ENCODE peak calls at places on chromosomes 12 and 14, in seven cellular contexts. One of them, this sample, is unnamed.
A peak's percentile ranks its signal among the peaks of the same experiment; 100 is the strongest.

GRCh38 chr14:92884410-92884809 is 38.5 kb upstream of the CHGA start:
- DNase-seq in heart right ventricle: no peak
- DNase-seq in cardiac muscle cell: no peak
- DNase-seq in neuronal stem cell: no peak
- DNase-seq in left lung: no peak
- DNase-seq in right cardiac atrium: no peak
- DNase-seq in IMR-90: no peak
- DNase-seq in this sample: no peak

GRCh38 chr12:28574746-28575592 is 384.7 kb downstream of the CCDC91 start:
- DNase-seq in heart right ventricle: no peak
- DNase-seq in cardiac muscle cell: no peak
- DNase-seq in neuronal stem cell: no peak
- DNase-seq in left lung: no peak
- DNase-seq in right cardiac atrium: no peak
- DNase-seq in IMR-90: no peak
- DNase-seq in this sample: no peak

GRCh38 chr12:14902465-14902864 is 16.8 kb upstream of the MGP start:
- DNase-seq in heart right ventricle: no peak
- DNase-seq in cardiac muscle cell: peak; percentile 64
- DNase-seq in neuronal stem cell: no peak
- DNase-seq in left lung: no peak
- DNase-seq in right cardiac atrium: no peak
- DNase-seq in IMR-90: peak; percentile 8
- DNase-seq in this sample: no peak

GRCh38 chr12:52190860-52191729 is 719 bp downstream of the KRT80 start:
- DNase-seq in heart right ventricle: no peak
- DNase-seq in cardiac muscle cell: no peak
- DNase-seq in neuronal stem cell: no peak
- DNase-seq in left lung: no peak
- DNase-seq in right cardiac atrium: no peak
- DNase-seq in IMR-90: peak; percentile 35
- DNase-seq in this sample: no peak

GRCh38 chr12:108091351-108091750 is 37.7 kb upstream of the WSCD2 start:
- DNase-seq in heart right ventricle: no peak
- DNase-seq in cardiac muscle cell: no peak
- DNase-seq in neuronal stem cell: no peak
- DNase-seq in left lung: no peak
- DNase-seq in right cardiac atrium: no peak
- DNase-seq in IMR-90: no peak
- DNase-seq in this sample: no peak

GRCh38 chr14:93941293-93941910 is 14.3 kb downstream of the FAM181A start:
- DNase-seq in heart right ventricle: no peak
- DNase-seq in cardiac muscle cell: peak; percentile 63
- DNase-seq in neuronal stem cell: no peak
- DNase-seq in left lung: peak; percentile 68
- DNase-seq in right cardiac atrium: no peak
- DNase-seq in IMR-90: peak; percentile 90
- DNase-seq in this sample: no peak

GRCh38 chr14:87186745-87187144 is 806.2 kb downstream of the GALC start:
- DNase-seq in heart right ventricle: no peak
- DNase-seq in cardiac muscle cell: no peak
- DNase-seq in neuronal stem cell: no peak
- DNase-seq in left lung: no peak
- DNase-seq in right cardiac atrium: no peak
- DNase-seq in IMR-90: no peak
- DNase-seq in this sample: no peak

GRCh38 chr12:90090929-90091651 is 382.5 kb upstream of the ATP2B1 start:
- DNase-seq in heart right ventricle: no peak
- DNase-seq in cardiac muscle cell: peak; percentile 75
- DNase-seq in neuronal stem cell: peak; percentile 41
- DNase-seq in left lung: no peak
- DNase-seq in right cardiac atrium: peak; percentile 45
- DNase-seq in IMR-90: peak; percentile 94
- DNase-seq in this sample: no peak

GRCh38 chr12:100154472-100155247 is 12.0 kb upstream of the BLTP3B start:
- DNase-seq in heart right ventricle: peak; percentile 77
- DNase-seq in cardiac muscle cell: peak; percentile 73
- DNase-seq in neuronal stem cell: peak; percentile 51
- DNase-seq in left lung: peak; percentile 94
- DNase-seq in right cardiac atrium: peak; percentile 77
- DNase-seq in IMR-90: peak; percentile 48
- DNase-seq in this sample: peak; percentile 77

GRCh38 chr14:91911474-91912032 is 35.9 kb downstream of the FBLN5 start:
- DNase-seq in heart right ventricle: no peak
- DNase-seq in cardiac muscle cell: peak; percentile 75
- DNase-seq in neuronal stem cell: peak; percentile 26
- DNase-seq in left lung: no peak
- DNase-seq in right cardiac atrium: no peak
- DNase-seq in IMR-90: peak; percentile 33
- DNase-seq in this sample: peak; percentile 48

GRCh38 chr12:105740337-105740736 is 398.4 kb downstream of the NUAK1 start:
- DNase-seq in heart right ventricle: no peak
- DNase-seq in cardiac muscle cell: no peak
- DNase-seq in neuronal stem cell: peak; percentile 42
- DNase-seq in left lung: no peak
- DNase-seq in right cardiac atrium: no peak
- DNase-seq in IMR-90: no peak
- DNase-seq in this sample: no peak

GRCh38 chr14:84029720-84030119 is 1500.2 kb upstream of the FLRT2 start:
- DNase-seq in heart right ventricle: no peak
- DNase-seq in cardiac muscle cell: no peak
- DNase-seq in neuronal stem cell: no peak
- DNase-seq in left lung: no peak
- DNase-seq in right cardiac atrium: no peak
- DNase-seq in IMR-90: no peak
- DNase-seq in this sample: no peak

GRCh38 chr14:77044776-77045569 is 16.5 kb upstream of the IRF2BPL start:
- DNase-seq in heart right ventricle: no peak
- DNase-seq in cardiac muscle cell: peak; percentile 91
- DNase-seq in neuronal stem cell: no peak
- DNase-seq in left lung: no peak
- DNase-seq in right cardiac atrium: peak; percentile 67
- DNase-seq in IMR-90: no peak
- DNase-seq in this sample: peak; percentile 79

GRCh38 chr14:46344327-46344937 is 307.1 kb downstream of the RPL10L start:
- DNase-seq in heart right ventricle: no peak
- DNase-seq in cardiac muscle cell: peak; percentile 2
- DNase-seq in neuronal stem cell: peak; percentile 21
- DNase-seq in left lung: no peak
- DNase-seq in right cardiac atrium: no peak
- DNase-seq in IMR-90: no peak
- DNase-seq in this sample: peak; percentile 23

GRCh38 chr12:21910642-21911041 is 30.6 kb downstream of the ABCC9 start:
- DNase-seq in heart right ventricle: no peak
- DNase-seq in cardiac muscle cell: no peak
- DNase-seq in neuronal stem cell: peak; percentile 45
- DNase-seq in left lung: no peak
- DNase-seq in right cardiac atrium: no peak
- DNase-seq in IMR-90: no peak
- DNase-seq in this sample: no peak

GRCh38 chr12:2057041-2057792 is 4.4 kb downstream of the CACNA1C start:
- DNase-seq in heart right ventricle: peak; percentile 66
- DNase-seq in cardiac muscle cell: peak; percentile 73
- DNase-seq in neuronal stem cell: peak; percentile 85
- DNase-seq in left lung: peak; percentile 51
- DNase-seq in right cardiac atrium: peak; percentile 65
- DNase-seq in IMR-90: peak; percentile 62
- DNase-seq in this sample: peak; percentile 88

GRCh38 chr12:110656071-110656655 is 32.8 kb downstream of the HVCN1 start:
- DNase-seq in heart right ventricle: no peak
- DNase-seq in cardiac muscle cell: no peak
- DNase-seq in neuronal stem cell: no peak
- DNase-seq in left lung: no peak
- DNase-seq in right cardiac atrium: no peak
- DNase-seq in IMR-90: no peak
- DNase-seq in this sample: no peak

GRCh38 chr12:28191690-28192089 is 1.4 kb downstream of the CCDC91 start:
- DNase-seq in heart right ventricle: no peak
- DNase-seq in cardiac muscle cell: peak; percentile 40
- DNase-seq in neuronal stem cell: no peak
- DNase-seq in left lung: no peak
- DNase-seq in right cardiac atrium: no peak
- DNase-seq in IMR-90: peak; percentile 2
- DNase-seq in this sample: peak; percentile 16

GRCh38 chr12:113740699-113741098 is 225.4 kb downstream of the RBM19 start:
- DNase-seq in heart right ventricle: no peak
- DNase-seq in cardiac muscle cell: no peak
- DNase-seq in neuronal stem cell: no peak
- DNase-seq in left lung: no peak
- DNase-seq in right cardiac atrium: no peak
- DNase-seq in IMR-90: no peak
- DNase-seq in this sample: no peak

GRCh38 chr12:53244337-53244736 is 12.3 kb upstream of the RARG start:
- DNase-seq in heart right ventricle: no peak
- DNase-seq in cardiac muscle cell: no peak
- DNase-seq in neuronal stem cell: no peak
- DNase-seq in left lung: no peak
- DNase-seq in right cardiac atrium: no peak
- DNase-seq in IMR-90: no peak
- DNase-seq in this sample: no peak

GRCh38 chr12:27081668-27082091 is 698 bp downstream of the C12orf71 start:
- DNase-seq in heart right ventricle: no peak
- DNase-seq in cardiac muscle cell: peak; percentile 50
- DNase-seq in neuronal stem cell: no peak
- DNase-seq in left lung: no peak
- DNase-seq in right cardiac atrium: peak; percentile 19
- DNase-seq in IMR-90: peak; percentile 15
- DNase-seq in this sample: no peak

GRCh38 chr12:27085654-27086053 is 3.3 kb upstream of the C12orf71 start:
- DNase-seq in heart right ventricle: no peak
- DNase-seq in cardiac muscle cell: no peak
- DNase-seq in neuronal stem cell: no peak
- DNase-seq in left lung: no peak
- DNase-seq in right cardiac atrium: no peak
- DNase-seq in IMR-90: no peak
- DNase-seq in this sample: no peak

DNA sequence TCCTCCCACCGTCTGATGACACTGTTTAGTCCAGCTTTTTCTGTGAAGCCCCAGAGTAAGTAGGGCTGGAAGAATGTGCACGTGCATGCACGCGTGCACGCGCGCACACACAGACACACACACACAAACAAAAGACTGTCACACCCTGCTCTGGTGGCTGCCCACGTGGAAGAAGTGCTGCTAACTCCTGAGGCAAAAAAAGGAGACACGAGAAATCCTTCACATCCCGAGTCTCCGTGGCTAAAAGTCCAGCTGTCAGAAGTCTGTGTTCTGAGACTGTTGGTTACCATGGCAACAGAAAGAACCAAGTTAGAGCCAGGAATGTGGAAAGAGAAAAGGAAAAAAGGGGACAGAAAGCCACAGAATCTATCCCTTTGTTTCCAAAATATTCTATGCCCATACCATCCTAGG is 1.5 kb upstream of the C12orf71 start:
- DNase-seq in heart right ventricle: no peak
- DNase-seq in cardiac muscle cell: peak; percentile 77
- DNase-seq in neuronal stem cell: peak; percentile 48
- DNase-seq in left lung: no peak
- DNase-seq in right cardiac atrium: no peak
- DNase-seq in IMR-90: peak; percentile 71
- DNase-seq in this sample: no peak
- H3K4me3 ChIP-seq in heart right ventricle: no peak overlapping the region
- H3K4me3 ChIP-seq in cardiac muscle cell: no peak overlapping the region
- H3K4me3 ChIP-seq in neuronal stem cell: peak overlapping the region; percentile 15
- H3K4me3 ChIP-seq in left lung: no peak overlapping the region
- H3K4me3 ChIP-seq in right cardiac atrium: no peak overlapping the region
- H3K4me3 ChIP-seq in IMR-90: peak overlapping the region; percentile 20
- H3K4me3 ChIP-seq in this sample: no peak overlapping the region

GRCh38 chr14:90472632-90473031 is 75.8 kb downstream of the CALM1 start:
- DNase-seq in heart right ventricle: no peak
- DNase-seq in cardiac muscle cell: no peak
- DNase-seq in neuronal stem cell: no peak
- DNase-seq in left lung: no peak
- DNase-seq in right cardiac atrium: no peak
- DNase-seq in IMR-90: no peak
- DNase-seq in this sample: no peak

GRCh38 chr14:90475298-90475697 is 78.5 kb downstream of the CALM1 start:
- DNase-seq in heart right ventricle: no peak
- DNase-seq in cardiac muscle cell: no peak
- DNase-seq in neuronal stem cell: no peak
- DNase-seq in left lung: no peak
- DNase-seq in right cardiac atrium: no peak
- DNase-seq in IMR-90: no peak
- DNase-seq in this sample: no peak
- H3K9me3 ChIP-seq in heart right ventricle: peaks cover 3% of the 10 kb centered on the region
- H3K9me3 ChIP-seq in cardiac muscle cell: no peaks in the 10 kb centered on the region
- H3K9me3 ChIP-seq in neuronal stem cell: peaks cover 7% of the 10 kb centered on the region
- H3K9me3 ChIP-seq in left lung: peaks cover 7% of the 10 kb centered on the region
- H3K9me3 ChIP-seq in right cardiac atrium: no peaks in the 10 kb centered on the region
- H3K9me3 ChIP-seq in IMR-90: peaks cover 1% of the 10 kb centered on the region
- H3K9me3 ChIP-seq in this sample: no peaks in the 10 kb centered on the region

DNA sequence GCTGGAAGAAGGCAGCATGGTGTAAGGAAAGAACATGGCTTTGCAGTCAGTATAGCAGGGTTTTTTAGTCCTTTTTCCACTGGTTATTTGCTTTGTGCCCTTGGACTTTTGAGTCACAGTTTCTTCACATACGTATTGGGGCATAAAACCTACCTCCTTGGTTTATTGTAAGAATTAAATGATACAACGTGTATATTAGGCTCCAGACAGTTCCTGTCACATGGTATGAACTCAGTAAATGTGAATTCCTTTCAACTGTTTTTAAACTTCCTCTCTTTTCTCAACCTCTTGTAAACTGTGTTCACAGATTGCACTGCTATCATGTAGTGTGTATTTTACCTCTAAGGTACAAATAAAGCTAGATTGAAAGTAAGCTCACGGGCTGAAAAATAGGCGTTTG is 29.5 kb downstream of the MSRB3 start:
- DNase-seq in heart right ventricle: no peak
- DNase-seq in cardiac muscle cell: peak; percentile 9
- DNase-seq in neuronal stem cell: no peak
- DNase-seq in left lung: no peak
- DNase-seq in right cardiac atrium: no peak
- DNase-seq in IMR-90: peak; percentile 37
- DNase-seq in this sample: no peak
- H3K4me3 ChIP-seq in heart right ventricle: no peak overlapping the region
- H3K4me3 ChIP-seq in cardiac muscle cell: no peak overlapping the region
- H3K4me3 ChIP-seq in neuronal stem cell: no peak overlapping the region
- H3K4me3 ChIP-seq in left lung: no peak overlapping the region
- H3K4me3 ChIP-seq in right cardiac atrium: no peak overlapping the region
- H3K4me3 ChIP-seq in IMR-90: no peak overlapping the region
- H3K4me3 ChIP-seq in this sample: no peak overlapping the region

GRCh38 chr12:130446846-130447654 is 109.4 kb downstream of the PIWIL1 start:
- DNase-seq in heart right ventricle: no peak
- DNase-seq in cardiac muscle cell: no peak
- DNase-seq in neuronal stem cell: no peak
- DNase-seq in left lung: peak; percentile 72
- DNase-seq in right cardiac atrium: no peak
- DNase-seq in IMR-90: no peak
- DNase-seq in this sample: no peak

GRCh38 chr12:130441771-130442760 is 104.4 kb downstream of the PIWIL1 start:
- DNase-seq in heart right ventricle: no peak
- DNase-seq in cardiac muscle cell: no peak
- DNase-seq in neuronal stem cell: no peak
- DNase-seq in left lung: no peak
- DNase-seq in right cardiac atrium: no peak
- DNase-seq in IMR-90: no peak
- DNase-seq in this sample: no peak

GRCh38 chr12:130447655-130447965 is 109.9 kb downstream of the PIWIL1 start:
- DNase-seq in heart right ventricle: no peak
- DNase-seq in cardiac muscle cell: no peak
- DNase-seq in neuronal stem cell: no peak
- DNase-seq in left lung: peak; percentile 70
- DNase-seq in right cardiac atrium: no peak
- DNase-seq in IMR-90: no peak
- DNase-seq in this sample: no peak

GRCh38 chr12:130444081-130444480 is 106.4 kb downstream of the PIWIL1 start:
- DNase-seq in heart right ventricle: no peak
- DNase-seq in cardiac muscle cell: no peak
- DNase-seq in neuronal stem cell: no peak
- DNase-seq in left lung: no peak
- DNase-seq in right cardiac atrium: no peak
- DNase-seq in IMR-90: no peak
- DNase-seq in this sample: no peak

GRCh38 chr12:130444986-130445385 is 107.3 kb downstream of the PIWIL1 start:
- DNase-seq in heart right ventricle: no peak
- DNase-seq in cardiac muscle cell: no peak
- DNase-seq in neuronal stem cell: no peak
- DNase-seq in left lung: no peak
- DNase-seq in right cardiac atrium: no peak
- DNase-seq in IMR-90: no peak
- DNase-seq in this sample: no peak
- H3K9me3 ChIP-seq in heart right ventricle: no peaks in the 10 kb centered on the region
- H3K9me3 ChIP-seq in cardiac muscle cell: no peaks in the 10 kb centered on the region
- H3K9me3 ChIP-seq in neuronal stem cell: peaks cover 8% of the 10 kb centered on the region
- H3K9me3 ChIP-seq in left lung: no peaks in the 10 kb centered on the region
- H3K9me3 ChIP-seq in right cardiac atrium: no peaks in the 10 kb centered on the region
- H3K9me3 ChIP-seq in IMR-90: peaks cover 63% of the 10 kb centered on the region
- H3K9me3 ChIP-seq in this sample: no peaks in the 10 kb centered on the region